ENCODE peak calls at places on chromosomes 7 and 10, in six cellular contexts. One of them, this sample, is unnamed.

GRCh38 chr7:5671053-5671452 is 110.4 kb downstream of the RNF216 start:
- DNase-seq in HCT116: no peak
- DNase-seq in HepG2: no peak
- DNase-seq in GM12878: no peak
- DNase-seq in K562: no peak
- DNase-seq in H1: no peak
- DNase-seq in this sample: no peak

GRCh38 chr7:35831208-35831607 is 30.4 kb downstream of the SEPTIN7 start:
- DNase-seq in HCT116: no peak
- DNase-seq in HepG2: peak; percentile 44
- DNase-seq in GM12878: no peak
- DNase-seq in K562: no peak
- DNase-seq in H1: no peak
- DNase-seq in this sample: no peak

GRCh38 chr10:49740346-49741107 is 21.6 kb downstream of the OGDHL start:
- DNase-seq in HCT116: no peak
- DNase-seq in HepG2: no peak
- DNase-seq in GM12878: no peak
- DNase-seq in K562: no peak
- DNase-seq in H1: no peak
- DNase-seq in this sample: no peak

GRCh38 chr10:27474741-27475140 is 29.4 kb upstream of the RAB18 start:
- DNase-seq in HCT116: no peak
- DNase-seq in HepG2: no peak
- DNase-seq in GM12878: no peak
- DNase-seq in K562: no peak
- DNase-seq in H1: no peak
- DNase-seq in this sample: no peak

GRCh38 chr7:14825909-14826308 is 76.6 kb downstream of the DGKB start:
- DNase-seq in HCT116: no peak
- DNase-seq in HepG2: no peak
- DNase-seq in GM12878: no peak
- DNase-seq in K562: no peak
- DNase-seq in H1: no peak
- DNase-seq in this sample: no peak

GRCh38 chr10:44968101-44968886 is 8.7 kb downstream of the RASSF4 start:
- DNase-seq in HCT116: no peak
- DNase-seq in HepG2: no peak
- DNase-seq in GM12878: no peak
- DNase-seq in K562: no peak
- DNase-seq in H1: no peak
- DNase-seq in this sample: no peak

GRCh38 chr7:22447008-22447407 is 53.0 kb downstream of the STEAP1B start:
- DNase-seq in HCT116: no peak
- DNase-seq in HepG2: no peak
- DNase-seq in GM12878: no peak
- DNase-seq in K562: no peak
- DNase-seq in H1: no peak
- DNase-seq in this sample: no peak

GRCh38 chr10:29610876-29611647 is 23.7 kb downstream of the SVIL start:
- DNase-seq in HCT116: no peak
- DNase-seq in HepG2: no peak
- DNase-seq in GM12878: no peak
- DNase-seq in K562: no peak
- DNase-seq in H1: no peak
- DNase-seq in this sample: no peak

GRCh38 chr10:88113232-88113631 is 249.8 kb downstream of the PTEN start:
- DNase-seq in HCT116: no peak
- DNase-seq in HepG2: no peak
- DNase-seq in GM12878: no peak
- DNase-seq in K562: no peak
- DNase-seq in H1: no peak
- DNase-seq in this sample: no peak

DNA sequence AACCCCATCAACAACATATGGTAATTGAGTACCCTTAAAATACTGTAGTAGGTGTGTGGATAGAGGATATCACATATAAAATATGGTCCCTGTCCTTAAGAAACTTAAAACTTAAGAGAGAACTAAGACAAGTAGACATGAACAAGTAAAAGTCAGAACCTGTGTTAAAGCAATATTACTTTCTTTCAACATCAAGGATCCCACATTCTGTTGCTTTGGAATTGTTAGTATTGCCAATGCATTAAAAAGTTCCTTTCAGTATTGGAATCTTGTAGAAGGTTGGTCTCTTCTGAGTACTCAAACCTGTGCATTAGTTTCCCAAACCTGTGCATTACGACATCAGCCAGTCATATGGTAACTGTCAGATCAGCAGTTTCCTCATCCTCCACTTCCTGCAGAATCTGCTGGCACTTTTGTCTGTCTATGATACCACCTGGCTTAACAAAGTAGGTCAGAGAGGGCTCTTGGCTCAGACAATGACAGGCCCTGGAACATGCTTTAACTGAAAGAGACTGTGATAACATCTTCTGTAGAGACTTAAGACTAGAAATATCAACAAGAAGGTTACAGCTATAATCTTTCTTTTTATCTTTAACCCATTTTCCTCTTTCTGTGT is 56.5 kb downstream of the CCDC71L start:
- DNase-seq in HCT116: no peak
- DNase-seq in HepG2: no peak
- DNase-seq in GM12878: no peak
- DNase-seq in K562: no peak
- DNase-seq in H1: no peak
- DNase-seq in this sample: no peak
- TF ChIP-seq ZNF274 in HCT116: no peak
- TF ChIP-seq ZNF274 in HepG2: no peak
- TF ChIP-seq ZNF274 in GM12878: no peak
- TF ChIP-seq ZNF274 in K562: no peak
- TF ChIP-seq ZNF274 in H1: no peak
- TF ChIP-seq ZNF274 in this sample: no peak

DNA sequence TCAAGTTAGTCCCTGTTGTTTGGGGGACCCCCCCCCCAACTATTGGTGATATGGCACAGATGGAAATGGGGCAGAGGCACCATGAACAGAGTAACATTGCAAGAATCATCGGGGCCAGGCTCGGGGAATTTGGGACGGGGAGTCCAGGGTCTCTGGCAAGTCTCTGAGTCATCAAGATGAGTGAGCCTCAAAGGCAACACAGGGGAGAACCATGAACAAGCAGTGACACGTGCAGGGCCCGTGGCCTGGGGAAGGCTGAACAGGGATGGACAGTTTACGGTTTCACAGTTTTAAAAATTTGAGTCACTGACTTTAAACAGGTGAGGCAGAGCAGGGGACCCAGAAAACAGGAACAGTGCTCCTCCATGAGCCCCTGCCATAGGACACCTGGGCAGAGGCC is 24.1 kb downstream of the CHST15 start:
- DNase-seq in HCT116: no peak
- DNase-seq in HepG2: no peak
- DNase-seq in GM12878: no peak
- DNase-seq in K562: no peak
- DNase-seq in H1: no peak
- DNase-seq in this sample: no peak
- TF ChIP-seq ZNF274 in HCT116: no peak
- TF ChIP-seq ZNF274 in HepG2: no peak
- TF ChIP-seq ZNF274 in GM12878: no peak
- TF ChIP-seq ZNF274 in K562: no peak
- TF ChIP-seq ZNF274 in H1: no peak
- TF ChIP-seq ZNF274 in this sample: no peak

GRCh38 chr10:43205681-43206390 is 61.0 kb downstream of the RASGEF1A start:
- DNase-seq in HCT116: no peak
- DNase-seq in HepG2: no peak
- DNase-seq in GM12878: no peak
- DNase-seq in K562: no peak
- DNase-seq in H1: no peak
- DNase-seq in this sample: no peak
- TF ChIP-seq ZNF274 in HCT116: no peak
- TF ChIP-seq ZNF274 in HepG2: no peak
- TF ChIP-seq ZNF274 in GM12878: no peak
- TF ChIP-seq ZNF274 in K562: no peak
- TF ChIP-seq ZNF274 in H1: no peak
- TF ChIP-seq ZNF274 in this sample: no peak

GRCh38 chr7:94335586-94335985 is 59.1 kb upstream of the COL1A2 start:
- DNase-seq in HCT116: no peak
- DNase-seq in HepG2: no peak
- DNase-seq in GM12878: no peak
- DNase-seq in K562: no peak
- DNase-seq in H1: no peak
- DNase-seq in this sample: no peak
- TF ChIP-seq ZNF274 in HCT116: no peak
- TF ChIP-seq ZNF274 in HepG2: no peak
- TF ChIP-seq ZNF274 in GM12878: no peak
- TF ChIP-seq ZNF274 in K562: no peak
- TF ChIP-seq ZNF274 in H1: no peak
- TF ChIP-seq ZNF274 in this sample: no peak

GRCh38 chr7:75920431-75921161 is 5.6 kb downstream of the POR start:
- DNase-seq in HCT116: no peak
- DNase-seq in HepG2: peak; percentile 99
- DNase-seq in GM12878: no peak
- DNase-seq in K562: peak; percentile 14
- DNase-seq in H1: no peak
- DNase-seq in this sample: no peak
- TF ChIP-seq ZNF274 in HCT116: no peak
- TF ChIP-seq ZNF274 in HepG2: no peak
- TF ChIP-seq ZNF274 in GM12878: no peak
- TF ChIP-seq ZNF274 in K562: no peak
- TF ChIP-seq ZNF274 in H1: no peak
- TF ChIP-seq ZNF274 in this sample: no peak

DNA sequence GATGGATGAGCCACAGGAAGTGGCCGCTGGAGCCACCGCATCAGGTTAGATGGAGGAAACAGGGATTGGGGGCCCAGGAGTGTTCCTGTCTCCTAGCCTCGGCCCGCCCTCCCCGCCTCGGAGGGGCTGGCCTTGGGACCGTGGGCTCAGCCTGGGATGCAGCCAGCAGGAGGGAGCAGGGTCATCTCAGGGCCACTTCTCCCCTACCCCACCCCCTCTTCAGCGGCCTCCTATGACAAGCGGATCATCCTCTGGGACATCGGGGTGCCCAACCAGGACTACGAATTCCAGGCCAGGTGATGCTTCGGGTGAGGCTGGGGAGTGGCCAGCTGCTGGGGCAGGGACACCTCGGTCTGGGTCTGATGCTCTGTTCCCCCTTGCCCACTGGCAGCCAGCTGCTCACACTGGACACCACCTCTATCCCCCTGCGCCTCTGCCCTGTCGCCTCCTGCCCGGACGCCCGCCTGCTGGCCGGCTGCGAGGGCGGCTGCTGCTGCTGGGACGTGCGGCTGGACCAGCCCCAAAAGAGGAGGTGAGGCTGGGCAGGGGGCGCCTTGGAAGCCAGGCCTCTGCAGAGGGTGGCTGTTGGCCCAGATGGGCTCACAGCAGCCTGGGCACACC is 4.7 kb downstream of the LRWD1 start:
- DNase-seq in HCT116: no peak
- DNase-seq in HepG2: no peak
- DNase-seq in GM12878: no peak
- DNase-seq in K562: no peak
- DNase-seq in H1: no peak
- DNase-seq in this sample: no peak
- TF ChIP-seq ZNF274 in HCT116: no peak
- TF ChIP-seq ZNF274 in HepG2: no peak
- TF ChIP-seq ZNF274 in GM12878: no peak
- TF ChIP-seq ZNF274 in K562: no peak
- TF ChIP-seq ZNF274 in H1: no peak
- TF ChIP-seq ZNF274 in this sample: no peak

GRCh38 chr7:113085781-113086390 is 741 bp downstream of the GPR85 start:
- DNase-seq in HCT116: no peak
- DNase-seq in HepG2: no peak
- DNase-seq in GM12878: no peak
- DNase-seq in K562: no peak
- DNase-seq in H1: no peak
- DNase-seq in this sample: no peak

GRCh38 chr7:113084499-113085172 is 2.0 kb downstream of the GPR85 start:
- DNase-seq in HCT116: no peak
- DNase-seq in HepG2: no peak
- DNase-seq in GM12878: no peak
- DNase-seq in K562: no peak
- DNase-seq in H1: no peak
- DNase-seq in this sample: no peak

GRCh38 chr7:113087278-113087998 is 811 bp upstream of the GPR85 start:
- DNase-seq in HCT116: no peak
- DNase-seq in HepG2: peak; percentile 1
- DNase-seq in GM12878: no peak
- DNase-seq in K562: peak; percentile 76
- DNase-seq in H1: no peak
- DNase-seq in this sample: no peak

GRCh38 chr7:113086928-113087277 is 276 bp upstream of the GPR85 start:
- DNase-seq in HCT116: no peak
- DNase-seq in HepG2: no peak
- DNase-seq in GM12878: no peak
- DNase-seq in K562: no peak
- DNase-seq in H1: no peak
- DNase-seq in this sample: no peak

DNA sequence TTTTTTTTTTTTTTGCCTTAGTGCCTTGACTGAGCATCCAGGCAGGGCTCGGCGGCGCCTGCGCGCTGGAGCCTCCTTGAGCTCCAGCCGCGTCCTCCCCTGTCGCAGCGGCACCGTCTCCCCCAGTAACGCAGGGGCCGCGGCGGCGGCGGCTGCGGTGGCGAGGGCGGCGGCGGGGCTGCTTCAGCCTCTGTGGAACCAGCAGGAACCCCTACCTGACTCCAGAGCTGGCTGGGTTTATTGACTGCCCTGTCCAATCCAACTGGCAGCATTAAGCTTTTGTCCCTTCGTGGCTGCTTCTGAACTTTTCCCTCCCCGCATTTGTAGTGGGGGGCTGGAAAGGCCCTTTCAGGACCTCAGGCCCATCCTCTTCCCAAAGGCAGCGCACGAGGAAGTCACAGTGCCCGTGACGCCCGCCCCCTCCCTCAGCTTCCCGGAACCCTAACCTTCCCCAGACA is at the start of gene GPR85:
- DNase-seq in HCT116: no peak
- DNase-seq in HepG2: no peak
- DNase-seq in GM12878: no peak
- DNase-seq in K562: peak; percentile 62
- DNase-seq in H1: peak; percentile 29
- DNase-seq in this sample: peak; percentile 70
- TF ChIP-seq ZNF274 in HCT116: no peak
- TF ChIP-seq ZNF274 in HepG2: no peak
- TF ChIP-seq ZNF274 in GM12878: no peak
- TF ChIP-seq ZNF274 in K562: no peak
- TF ChIP-seq ZNF274 in H1: no peak
- TF ChIP-seq ZNF274 in this sample: no peak

GRCh38 chr7:3042861-3043489 is 692 bp downstream of the CARD11 start:
- DNase-seq in HCT116: no peak
- DNase-seq in HepG2: no peak
- DNase-seq in GM12878: no peak
- DNase-seq in K562: peak; percentile 71
- DNase-seq in H1: no peak
- DNase-seq in this sample: no peak
- TF ChIP-seq ZNF274 in HCT116: no peak
- TF ChIP-seq ZNF274 in HepG2: no peak
- TF ChIP-seq ZNF274 in GM12878: no peak
- TF ChIP-seq ZNF274 in K562: no peak
- TF ChIP-seq ZNF274 in H1: no peak
- TF ChIP-seq ZNF274 in this sample: no peak

GRCh38 chr7:17939111-17939669 is 1.1 kb downstream of the SNX13 start:
- DNase-seq in HCT116: no peak
- DNase-seq in HepG2: peak; percentile 16
- DNase-seq in GM12878: no peak
- DNase-seq in K562: no peak
- DNase-seq in H1: no peak
- DNase-seq in this sample: no peak
- TF ChIP-seq ZNF274 in HCT116: no peak
- TF ChIP-seq ZNF274 in HepG2: no peak
- TF ChIP-seq ZNF274 in GM12878: no peak
- TF ChIP-seq ZNF274 in K562: no peak
- TF ChIP-seq ZNF274 in H1: no peak
- TF ChIP-seq ZNF274 in this sample: no peak

GRCh38 chr7:95526128-95526738 is 40.5 kb downstream of the ASB4 start:
- DNase-seq in HCT116: no peak
- DNase-seq in HepG2: peak; percentile 41
- DNase-seq in GM12878: no peak
- DNase-seq in K562: no peak
- DNase-seq in H1: no peak
- DNase-seq in this sample: no peak
- TF ChIP-seq ZNF274 in HCT116: no peak
- TF ChIP-seq ZNF274 in HepG2: no peak
- TF ChIP-seq ZNF274 in GM12878: no peak
- TF ChIP-seq ZNF274 in K562: no peak
- TF ChIP-seq ZNF274 in H1: no peak
- TF ChIP-seq ZNF274 in this sample: no peak